ENCODE peak calls at places on chromosomes 4 and X, in four cellular contexts. B is activated T-cell treated with anti-CD3 and anti-CD28 coated beads, Interleukin-2, amount 50 U/mL, for 72 hours; F is NCI-H2081; D is kidney tubule cell. S is an unnamed sample.

GRCh38 chr4:78386679-78387078 is 164.9 kb upstream of the ANXA3 start:
- DNase-seq in B (no peak), F (no peak), D (no peak), S (no peak)

GRCh38 chrX:55717521-55718497 is at the start of gene RRAGB:
- DNase-seq in B (peak), F (peak), D (peak), S (peak)

GRCh38 chrX:31580227-31580626 is 508.4 kb upstream of the FTHL17 start:
- DNase-seq in B (no peak), F (no peak), D (peak), S (no peak)

GRCh38 chr4:101200561-101200960 is 146.8 kb downstream of the PPP3CA start:
- DNase-seq in B (no peak), F (no peak), D (peak), S (peak)

GRCh38 chr4:1775731-1776500 is 17.2 kb upstream of the FGFR3 start:
- DNase-seq in B (no peak), F (no peak), D (peak), S (peak)

GRCh38 chr4:124997907-124998306 is 285.4 kb upstream of the ANKRD50 start:
- DNase-seq in B (no peak), F (no peak), D (no peak), S (no peak)

GRCh38 chr4:174764105-174764729 is 64.8 kb downstream of the GLRA3 start:
- DNase-seq in B (no peak), F (peak), D (peak), S (peak)

GRCh38 chrX:75155454-75155829 is 641 bp downstream of the ABCB7 start:
- DNase-seq in B (no peak), F (no peak), D (no peak), S (peak)

GRCh38 chrX:53294024-53294648 is 12.8 kb upstream of the IQSEC2 start:
- DNase-seq in B (no peak), F (no peak), D (no peak), S (no peak)

GRCh38 chr4:39390603-39391002 is 16.1 kb upstream of the KLB start:
- DNase-seq in B (no peak), F (no peak), D (no peak), S (no peak)

GRCh38 chr4:109631709-109632108 is 71.5 kb downstream of the CASP6 start:
- DNase-seq in B (no peak), F (peak), D (no peak), S (no peak)

GRCh38 chr4:48913346-48913745 is 6.8 kb upstream of the OCIAD2 start:
- DNase-seq in B (no peak), F (no peak), D (peak), S (peak)

GRCh38 chrX:30713061-30713525 is 59.9 kb downstream of the GK start:
- DNase-seq in B (peak), F (peak), D (peak), S (peak)

GRCh38 chr4:61994036-61994435 is 793.9 kb downstream of the ADGRL3 start:
- DNase-seq in B (no peak), F (no peak), D (peak), S (peak)

GRCh38 chr4:141347738-141348524 is 127.2 kb downstream of the ZNF330 start:
- DNase-seq in B (no peak), F (no peak), D (no peak), S (peak)

GRCh38 chr4:99403380-99404194 is 31.6 kb downstream of the ADH7 start:
- DNase-seq in B (no peak), F (no peak), D (peak), S (no peak)

GRCh38 chrX:1075156-1075555 is 137.3 kb downstream of the CRLF2 start:
- DNase-seq in B (no peak), F (no peak), D (no peak), S (no peak)

GRCh38 chr4:83535945-83536648 is at the start of gene GPAT3:
- DNase-seq in B (peak), F (peak), D (peak), S (peak)

GRCh38 chr4:121145430-121145829 is 18.7 kb downstream of the TNIP3 start:
- DNase-seq in B (no peak), F (no peak), D (no peak), S (no peak)

GRCh38 chr4:151459380-151459779 is 50.4 kb downstream of the FHIP1A start:
- DNase-seq in B (no peak), F (no peak), D (no peak), S (no peak)

GRCh38 chr4:80448056-80448455 is 112.5 kb downstream of the CFAP299 start:
- DNase-seq in B (no peak), F (no peak), D (peak), S (no peak)

GRCh38 chr4:78517050-78517652 is 34.4 kb upstream of the ANXA3 start:
- DNase-seq in B (no peak), F (peak), D (peak), S (peak)

GRCh38 chrX:115625577-115626301 is 64.8 kb downstream of the PLS3 start:
- DNase-seq in B (no peak), F (no peak), D (no peak), S (no peak)

GRCh38 chr4:152408514-152409327 is 127.2 kb downstream of the FBXW7 start:
- DNase-seq in B (peak), F (peak), D (peak), S (peak)

GRCh38 chr4:140628016-140628415 is 59.3 kb upstream of the UCP1 start:
- DNase-seq in B (no peak), F (no peak), D (no peak), S (peak)

GRCh38 chrX:101729986-101730385 is 70.3 kb upstream of the ARMCX2 start:
- DNase-seq in B (no peak), F (no peak), D (no peak), S (no peak)

GRCh38 chrX:24561121-24561520 is 86.0 kb downstream of the PCYT1B start:
- DNase-seq in B (no peak), F (no peak), D (peak), S (peak)

GRCh38 chr4:119977135-119977534 is 89.5 kb downstream of the MAD2L1 start:
- DNase-seq in B (no peak), F (no peak), D (no peak), S (peak)

GRCh38 chr4:182648766-182649165 is 268.4 kb downstream of the DCTD start:
- DNase-seq in B (no peak), F (no peak), D (no peak), S (no peak)

GRCh38 chr4:4376074-4376473 is 10.8 kb upstream of the NSG1 start:
- DNase-seq in B (no peak), F (no peak), D (no peak), S (no peak)

GRCh38 chr4:40305329-40306193 is 29.6 kb upstream of the CHRNA9 start:
- DNase-seq in B (peak), F (no peak), D (no peak), S (no peak)

GRCh38 chrX:46279214-46279924 is 265.9 kb downstream of the ZNF674 start:
- DNase-seq in B (no peak), F (no peak), D (no peak), S (peak)

GRCh38 chr4:2596153-2596552 is 59.7 kb downstream of the FAM193A start:
- DNase-seq in B (no peak), F (no peak), D (no peak), S (no peak)

GRCh38 chr4:147157860-147158701 is 212.4 kb upstream of the TTC29 start:
- DNase-seq in B (no peak), F (no peak), D (peak), S (no peak)

GRCh38 chr4:148399004-148399403 is 43.2 kb downstream of the NR3C2 start:
- DNase-seq in B (no peak), F (no peak), D (no peak), S (no peak)

GRCh38 chr4:173073939-173074500 is 94.6 kb upstream of the GALNT7 start:
- DNase-seq in B (no peak), F (no peak), D (no peak), S (no peak)

GRCh38 chrX:88586317-88586716 is 160.7 kb upstream of the CPXCR1 start:
- DNase-seq in B (no peak), F (no peak), D (no peak), S (no peak)

GRCh38 chrX:49876750-49877149 is 2.5 kb upstream of the USP27X start:
- DNase-seq in B (peak), F (peak), D (peak), S (no peak)

S was measured in HT1080.